ENCODE peak calls at places on chromosome X, in five cellular contexts. O is brain microvascular endothelial cell, W is fibroblast of the aortic adventitia, V is EL, E is caudate nucleus. J is an unnamed sample.

GRCh38 chrX:96689951-96690350 is 5.3 kb downstream of the DIAPH2 start:
- DNase-seq in W (peak; percentile 58), V (no peak), O (no peak), E (no peak), J (no peak)

GRCh38 chrX:121179972-121180371 is 132.6 kb downstream of the GLUD2 start:
- DNase-seq in V (no peak), E (no peak), W (no peak), O (no peak), J (peak; percentile 7)

GRCh38 chrX:68807818-68808217 is 21.0 kb upstream of the EFNB1 start:
- DNase-seq in O (no peak), E (no peak), W (peak; percentile 33), V (peak; percentile 22), J (no peak)

GRCh38 chrX:5753291-5753690 is 475.4 kb downstream of the NLGN4X start:
- DNase-seq in E (no peak), O (no peak), W (no peak), V (no peak), J (no peak)

GRCh38 chrX:13906103-13906502 is 89.2 kb upstream of the GPM6B start:
- DNase-seq in V (no peak), O (no peak), W (no peak), E (peak; percentile 17), J (no peak)

GRCh38 chrX:47138171-47138570 is 6.3 kb downstream of the NDUFB11 start:
- DNase-seq in W (no peak), V (no peak), E (no peak), O (no peak), J (no peak)

GRCh38 chrX:123986377-123986776 is 24.9 kb downstream of the STAG2 start:
- DNase-seq in E (no peak), O (no peak), W (no peak), V (no peak), J (no peak)

GRCh38 chrX:21153033-21153432 is 221.2 kb upstream of the CNKSR2 start:
- DNase-seq in V (no peak), O (no peak), E (no peak), W (no peak), J (no peak)

GRCh38 chrX:5971300-5971699 is 257.4 kb downstream of the NLGN4X start:
- DNase-seq in W (no peak), V (no peak), E (no peak), O (no peak), J (no peak)

GRCh38 chrX:103878466-103879151 is 46.6 kb upstream of the RAB9B start:
- DNase-seq in E (no peak), V (peak; percentile 86), W (peak; percentile 70), O (peak; percentile 54), J (peak; percentile 62)

GRCh38 chrX:14899607-14900006 is 26.4 kb downstream of the MOSPD2 start:
- DNase-seq in V (peak; percentile 65), E (no peak), O (peak; percentile 48), W (peak; percentile 51), J (peak; percentile 34)

J was measured in Daoy.